ENCODE peak calls at places on chromosomes 5 and 9, in seven cellular contexts. G is left ventricle myocardium inferior, K is aorta, M is heart right ventricle, S is stomach, A is OCI-LY7, N is A549. L is an unnamed sample. For H3K4me1, the result is how much of the 10 kb centered on the place peaks cover.

GRCh38 chr5:136155769-136156168 is 23.1 kb downstream of the SMAD5 start:
- DNase-seq in A (no peak), M (no peak), K (no peak), S (no peak), N (no peak), G (no peak), L (no peak)

GRCh38 chr5:53095222-53095621 is 14.3 kb downstream of the MOCS2 start:
- DNase-seq in G (no peak), N (no peak), M (no peak), S (no peak), A (no peak), K (no peak), L (no peak)

GRCh38 chr5:38809388-38810359 is 36.1 kb upstream of the OSMR start:
- DNase-seq in N (peak), M (peak), K (peak), A (peak), G (peak), S (peak), L (peak)

GRCh38 chr9:81375461-81376100 is 313.8 kb downstream of the TLE1 start:
- DNase-seq in A (no peak), K (no peak), M (no peak), N (no peak), G (no peak), S (no peak), L (no peak)

GRCh38 chr5:96327728-96328127 is 105.3 kb downstream of the PCSK1 start:
- DNase-seq in K (no peak), N (no peak), G (no peak), S (no peak), A (no peak), M (no peak), L (no peak)

GRCh38 chr5:111699976-111700375 is 57.0 kb downstream of the NREP start:
- DNase-seq in G (no peak), M (no peak), K (no peak), N (no peak), A (no peak), S (peak), L (no peak)

GRCh38 chr5:92939428-92939827 is 641.6 kb downstream of the NR2F1-AS1 start:
- DNase-seq in K (no peak), M (no peak), G (no peak), N (no peak), S (no peak), A (no peak), L (no peak)

GRCh38 chr5:31531543-31531887 is 378 bp downstream of the DROSHA start:
- DNase-seq in M (peak), K (peak), N (peak), A (peak), G (no peak), S (peak), L (peak)

GRCh38 chr9:114321759-114322158 is 1.1 kb upstream of the ORM1 start:
- DNase-seq in M (no peak), S (no peak), K (no peak), N (no peak), G (no peak), A (no peak), L (no peak)

GRCh38 chr9:32424616-32425015 is 40.2 kb downstream of the ACO1 start:
- DNase-seq in K (no peak), A (no peak), N (no peak), S (no peak), G (no peak), M (no peak), L (no peak)

GRCh38 chr5:179865471-179866240 is 7.0 kb upstream of the MRNIP start:
- DNase-seq in K (no peak), S (no peak), G (no peak), M (no peak), A (no peak), N (no peak), L (no peak)

GRCh38 chr5:42767491-42768105 is 11.0 kb downstream of the CCDC152 start:
- DNase-seq in M (no peak), K (no peak), G (no peak), S (no peak), N (no peak), A (peak), L (no peak)

DNA sequence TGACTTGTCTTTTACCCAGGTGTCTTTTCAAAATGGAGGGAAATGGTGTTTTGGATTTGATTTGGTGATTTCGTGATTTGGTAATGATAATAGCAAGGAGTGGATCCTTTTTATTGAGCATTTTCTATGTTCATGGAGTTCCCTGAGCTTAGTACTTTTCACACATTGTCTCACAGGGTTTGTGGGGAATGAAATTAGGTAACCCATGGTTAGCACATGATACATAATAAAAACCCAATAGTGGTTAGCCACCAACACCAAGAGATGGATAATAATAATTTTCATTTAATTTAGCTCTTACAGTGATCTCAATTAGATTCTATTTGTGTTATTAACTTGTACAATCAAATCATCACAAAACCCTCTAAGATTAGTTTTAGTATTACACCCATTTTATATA is 65.4 kb downstream of the ARHGAP26 start:
- DNase-seq in N (no peak), G (no peak), M (no peak), S (no peak), K (no peak), A (no peak), L (no peak)
- H3K4me1 ChIP-seq in N (half or more), G (half or more), M (under half), S (under half), K (under half), A (under half), L (under half)

GRCh38 chr9:133004091-133005072 is 25.9 kb downstream of the GFI1B start:
- DNase-seq in N (no peak), S (no peak), K (no peak), G (no peak), M (no peak), A (no peak), L (no peak)

GRCh38 chr9:133003671-133004090 is 25.2 kb downstream of the GFI1B start:
- DNase-seq in N (no peak), G (no peak), K (no peak), S (no peak), A (no peak), M (no peak), L (peak)

GRCh38 chr9:133000842-133001241 is 22.3 kb downstream of the GFI1B start:
- DNase-seq in K (no peak), A (no peak), S (no peak), G (no peak), M (no peak), N (no peak), L (no peak)

GRCh38 chr9:133003071-133003461 is 24.6 kb downstream of the GFI1B start:
- DNase-seq in S (no peak), N (no peak), K (no peak), G (no peak), M (no peak), A (no peak), L (peak)

DNA sequence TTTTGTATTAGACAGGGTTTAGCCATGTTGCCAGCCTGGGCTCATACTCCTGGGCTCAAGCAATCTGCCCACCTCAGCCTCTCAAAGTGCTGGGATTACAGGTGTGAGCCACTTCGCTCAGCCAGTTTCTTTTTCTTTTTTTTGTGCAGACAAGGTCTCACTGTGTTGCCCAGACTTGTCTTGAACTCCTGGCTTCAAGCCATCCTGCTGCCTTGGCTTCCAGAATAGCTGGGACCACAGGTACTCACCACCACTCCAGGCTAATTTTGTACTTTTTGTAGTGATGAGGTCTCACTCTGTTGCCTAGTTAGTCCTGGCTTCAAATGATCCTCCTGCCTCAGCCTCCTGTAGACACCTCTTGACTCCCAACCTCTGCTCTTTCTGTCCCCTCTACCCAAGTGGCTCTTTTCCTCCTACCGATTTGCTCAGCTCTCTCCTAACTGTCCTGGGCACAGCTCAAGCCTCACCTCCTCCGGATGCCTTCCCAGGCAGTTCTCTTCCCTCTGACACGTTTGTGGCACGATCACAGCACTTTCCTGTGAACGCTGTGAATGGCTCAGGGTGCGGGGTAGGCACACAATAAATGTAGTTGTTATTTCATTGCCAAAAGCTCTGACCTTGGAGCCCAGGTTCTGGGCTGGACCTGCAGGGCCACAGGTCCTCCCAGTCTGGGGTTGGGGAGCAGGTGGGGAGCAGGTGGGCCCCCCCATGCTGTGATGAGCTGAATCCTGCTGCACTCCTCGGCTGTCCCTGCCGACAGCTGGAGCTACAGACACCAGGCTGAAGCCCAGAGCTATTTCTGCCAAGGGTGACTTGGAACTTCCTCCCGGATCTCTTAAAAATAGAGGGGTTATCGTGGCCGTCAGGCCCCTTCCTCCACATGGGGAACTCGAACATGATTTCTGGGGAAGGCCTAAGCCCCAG is 23.9 kb downstream of the GFI1B start:
- DNase-seq in G (no peak), M (no peak), S (no peak), A (no peak), N (no peak), K (no peak), L (peak)
- H3K4me3 ChIP-seq in G (no peak), M (no peak), S (no peak), A (no peak), N (no peak), K (no peak), L (no peak)

GRCh38 chr9:121280715-121281613 is 13.0 kb downstream of the GSN start:
- DNase-seq in S (no peak), A (no peak), N (no peak), K (no peak), M (no peak), G (no peak), L (no peak)
- H3K4me1 ChIP-seq in S (half or more), A (under half), N (half or more), K (under half), M (half or more), G (half or more), L (under half)

GRCh38 chr9:99663297-99663696 is 158.4 kb upstream of the NR4A3 start:
- DNase-seq in M (no peak), S (no peak), A (no peak), K (no peak), G (no peak), N (no peak), L (no peak)

DNA sequence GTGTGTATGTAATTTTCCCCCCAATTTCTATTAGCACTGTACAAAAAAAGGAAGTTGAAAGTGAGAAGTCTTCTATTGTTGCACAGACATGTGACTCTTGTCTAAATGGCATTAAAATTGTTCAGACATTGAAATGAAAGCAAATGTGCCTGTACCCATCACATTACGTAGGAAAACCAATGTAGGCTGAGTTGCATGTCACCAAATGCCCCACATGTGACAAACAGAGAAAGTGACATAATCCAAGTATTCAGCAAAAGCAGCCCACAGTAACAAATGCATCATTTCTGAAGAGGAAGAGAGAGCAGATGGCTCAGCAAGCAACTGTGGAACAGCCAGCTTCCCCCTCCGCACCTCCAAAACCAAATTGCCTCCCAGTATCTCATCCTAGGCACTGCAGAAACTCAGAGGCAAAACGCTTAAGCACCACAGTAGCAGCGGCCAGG is 161.5 kb upstream of the NR4A3 start:
- DNase-seq in A (peak), G (no peak), K (peak), N (no peak), S (no peak), M (no peak), L (no peak)
- H3K4me3 ChIP-seq in A (no peak), G (no peak), K (no peak), N (no peak), S (no peak), M (no peak), L (no peak)

GRCh38 chr5:159342838-159343237 is 12.6 kb upstream of the IL12B start:
- DNase-seq in N (no peak), K (no peak), G (no peak), M (no peak), A (no peak), S (no peak), L (no peak)

GRCh38 chr5:159341914-159342313 is 11.6 kb upstream of the IL12B start:
- DNase-seq in N (peak), A (no peak), M (peak), S (no peak), G (peak), K (peak), L (peak)

GRCh38 chr5:159341145-159341544 is 10.9 kb upstream of the IL12B start:
- DNase-seq in N (no peak), S (no peak), K (no peak), M (no peak), A (no peak), G (no peak), L (no peak)

GRCh38 chr5:159345336-159345735 is 15.0 kb upstream of the IL12B start:
- DNase-seq in M (no peak), S (no peak), A (no peak), N (no peak), K (no peak), G (no peak), L (no peak)

DNA sequence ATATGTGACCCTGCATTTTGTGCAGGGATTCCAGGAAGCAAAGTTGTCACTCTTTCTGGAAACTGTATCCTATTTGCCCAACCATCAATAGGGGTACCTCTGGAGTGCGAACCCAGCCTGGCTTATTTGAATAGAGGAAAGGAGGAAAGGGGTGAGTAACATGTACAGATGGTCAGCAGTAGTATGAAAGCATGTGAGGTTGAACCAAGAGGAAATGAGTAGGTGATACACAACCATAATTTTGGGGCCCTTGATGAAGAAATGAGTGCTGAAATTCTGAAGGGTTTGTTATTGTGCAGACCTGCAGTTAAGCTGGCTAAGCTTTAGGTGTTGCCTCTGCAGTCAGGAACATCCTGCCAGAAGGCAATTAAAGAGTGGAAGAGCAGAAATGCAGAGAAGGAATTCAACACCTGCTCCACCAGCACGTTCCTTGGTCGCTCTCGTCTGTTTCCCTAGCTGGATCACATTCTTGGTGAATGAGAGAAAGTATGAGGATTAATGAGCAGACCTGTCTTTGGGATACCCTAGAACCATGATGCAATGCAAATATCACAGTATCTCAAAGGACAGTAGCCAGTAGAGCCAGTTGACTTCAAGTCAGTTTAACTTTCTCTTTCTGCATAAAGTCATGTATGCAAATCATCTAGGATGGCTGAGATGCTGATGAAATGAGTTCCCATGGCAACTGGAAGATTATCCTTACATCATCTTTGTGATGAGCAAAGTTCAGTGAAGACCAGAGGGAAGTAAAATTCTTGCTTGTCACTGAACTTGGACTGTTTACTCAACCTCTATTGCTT is 13.2 kb upstream of the IL12B start:
- DNase-seq in N (no peak), G (no peak), S (no peak), M (no peak), K (no peak), A (no peak), L (no peak)
- H3K4me1 ChIP-seq in N (under half), G (under half), S (under half), M (under half), K (under half), A (under half), L (under half)